ENCODE peak calls at places on chromosome X, in eight cellular contexts. One of them, this sample, is unnamed. For H3K9me3, the result is how much of the 10 kb centered on the place peaks cover.

GRCh38 chrX:101117701-101118100 is 19.7 kb downstream of the CENPI start:
- DNase-seq in heart left ventricle: no peak
- DNase-seq in OCI-LY7: no peak
- DNase-seq in fibroblast of lung: peak
- DNase-seq in Caco-2: no peak
- DNase-seq in breast epithelium: no peak
- DNase-seq in AG04450: peak
- DNase-seq in left ventricle myocardium inferior: no peak
- DNase-seq in this sample: no peak

GRCh38 chrX:120761810-120762209 is 113.9 kb downstream of the CT47B1 start:
- DNase-seq in heart left ventricle: peak
- DNase-seq in OCI-LY7: no peak
- DNase-seq in fibroblast of lung: peak
- DNase-seq in Caco-2: no peak
- DNase-seq in breast epithelium: no peak
- DNase-seq in AG04450: no peak
- DNase-seq in left ventricle myocardium inferior: no peak
- DNase-seq in this sample: no peak

GRCh38 chrX:133992877-133993276 is 7.5 kb upstream of the GPC3 start:
- DNase-seq in heart left ventricle: no peak
- DNase-seq in OCI-LY7: no peak
- DNase-seq in fibroblast of lung: no peak
- DNase-seq in Caco-2: no peak
- DNase-seq in breast epithelium: no peak
- DNase-seq in AG04450: no peak
- DNase-seq in left ventricle myocardium inferior: no peak
- DNase-seq in this sample: no peak

GRCh38 chrX:19785647-19786046 is 101.8 kb downstream of the SH3KBP1 start:
- DNase-seq in heart left ventricle: no peak
- DNase-seq in OCI-LY7: no peak
- DNase-seq in fibroblast of lung: no peak
- DNase-seq in Caco-2: no peak
- DNase-seq in breast epithelium: no peak
- DNase-seq in AG04450: no peak
- DNase-seq in left ventricle myocardium inferior: no peak
- DNase-seq in this sample: no peak

GRCh38 chrX:150525061-150525919 is 43.1 kb upstream of the MTM1 start:
- DNase-seq in heart left ventricle: peak
- DNase-seq in OCI-LY7: no peak
- DNase-seq in fibroblast of lung: no peak
- DNase-seq in Caco-2: no peak
- DNase-seq in breast epithelium: no peak
- DNase-seq in AG04450: no peak
- DNase-seq in left ventricle myocardium inferior: peak
- DNase-seq in this sample: no peak

GRCh38 chrX:14697453-14697852 is 168.1 kb downstream of the GLRA2 start:
- DNase-seq in heart left ventricle: no peak
- DNase-seq in OCI-LY7: peak
- DNase-seq in fibroblast of lung: peak
- DNase-seq in Caco-2: peak
- DNase-seq in breast epithelium: no peak
- DNase-seq in AG04450: no peak
- DNase-seq in left ventricle myocardium inferior: no peak
- DNase-seq in this sample: no peak

GRCh38 chrX:54920610-54921426 is at the start of gene TRO:
- DNase-seq in heart left ventricle: no peak
- DNase-seq in OCI-LY7: no peak
- DNase-seq in fibroblast of lung: peak
- DNase-seq in Caco-2: no peak
- DNase-seq in breast epithelium: no peak
- DNase-seq in AG04450: no peak
- DNase-seq in left ventricle myocardium inferior: no peak
- DNase-seq in this sample: no peak

GRCh38 chrX:133951098-133951497 is 34.3 kb downstream of the GPC3 start:
- DNase-seq in heart left ventricle: no peak
- DNase-seq in OCI-LY7: no peak
- DNase-seq in fibroblast of lung: no peak
- DNase-seq in Caco-2: no peak
- DNase-seq in breast epithelium: no peak
- DNase-seq in AG04450: no peak
- DNase-seq in left ventricle myocardium inferior: no peak
- DNase-seq in this sample: no peak

GRCh38 chrX:24498181-24498580 is 33.1 kb downstream of the PDK3 start:
- DNase-seq in heart left ventricle: no peak
- DNase-seq in OCI-LY7: no peak
- DNase-seq in fibroblast of lung: peak
- DNase-seq in Caco-2: no peak
- DNase-seq in breast epithelium: no peak
- DNase-seq in AG04450: no peak
- DNase-seq in left ventricle myocardium inferior: no peak
- DNase-seq in this sample: peak

GRCh38 chrX:97605271-97605670 is 721.6 kb downstream of the RPA4 start:
- DNase-seq in heart left ventricle: no peak
- DNase-seq in OCI-LY7: no peak
- DNase-seq in fibroblast of lung: no peak
- DNase-seq in Caco-2: no peak
- DNase-seq in breast epithelium: no peak
- DNase-seq in AG04450: no peak
- DNase-seq in left ventricle myocardium inferior: no peak
- DNase-seq in this sample: no peak

GRCh38 chrX:119512145-119512800 is 44.0 kb downstream of the SLC25A5 start:
- DNase-seq in heart left ventricle: peak
- DNase-seq in OCI-LY7: peak
- DNase-seq in fibroblast of lung: peak
- DNase-seq in Caco-2: peak
- DNase-seq in breast epithelium: peak
- DNase-seq in AG04450: peak
- DNase-seq in left ventricle myocardium inferior: peak
- DNase-seq in this sample: no peak

GRCh38 chrX:112784692-112785091 is 55.9 kb downstream of the AMOT start:
- DNase-seq in heart left ventricle: no peak
- DNase-seq in OCI-LY7: no peak
- DNase-seq in fibroblast of lung: no peak
- DNase-seq in Caco-2: no peak
- DNase-seq in breast epithelium: no peak
- DNase-seq in AG04450: no peak
- DNase-seq in left ventricle myocardium inferior: no peak
- DNase-seq in this sample: no peak

GRCh38 chrX:65878456-65878855 is 161.4 kb downstream of the VSIG4 start:
- DNase-seq in heart left ventricle: no peak
- DNase-seq in OCI-LY7: no peak
- DNase-seq in fibroblast of lung: no peak
- DNase-seq in Caco-2: no peak
- DNase-seq in breast epithelium: no peak
- DNase-seq in AG04450: no peak
- DNase-seq in left ventricle myocardium inferior: no peak
- DNase-seq in this sample: no peak

GRCh38 chrX:24513416-24513815 is 48.3 kb downstream of the PDK3 start:
- DNase-seq in heart left ventricle: no peak
- DNase-seq in OCI-LY7: no peak
- DNase-seq in fibroblast of lung: no peak
- DNase-seq in Caco-2: no peak
- DNase-seq in breast epithelium: no peak
- DNase-seq in AG04450: no peak
- DNase-seq in left ventricle myocardium inferior: no peak
- DNase-seq in this sample: no peak

GRCh38 chrX:19670854-19671620 is 155.7 kb upstream of the MAP3K15 start:
- DNase-seq in heart left ventricle: peak
- DNase-seq in OCI-LY7: no peak
- DNase-seq in fibroblast of lung: peak
- DNase-seq in Caco-2: peak
- DNase-seq in breast epithelium: no peak
- DNase-seq in AG04450: peak
- DNase-seq in left ventricle myocardium inferior: peak
- DNase-seq in this sample: no peak

GRCh38 chrX:70134116-70134477 is 850 bp downstream of the IGBP1 start:
- DNase-seq in heart left ventricle: no peak
- DNase-seq in OCI-LY7: no peak
- DNase-seq in fibroblast of lung: peak
- DNase-seq in Caco-2: no peak
- DNase-seq in breast epithelium: no peak
- DNase-seq in AG04450: no peak
- DNase-seq in left ventricle myocardium inferior: no peak
- DNase-seq in this sample: no peak

GRCh38 chrX:126550816-126551215 is 1.8 kb downstream of the DCAF12L1 start:
- DNase-seq in heart left ventricle: no peak
- DNase-seq in OCI-LY7: no peak
- DNase-seq in fibroblast of lung: no peak
- DNase-seq in Caco-2: no peak
- DNase-seq in breast epithelium: no peak
- DNase-seq in AG04450: no peak
- DNase-seq in left ventricle myocardium inferior: no peak
- DNase-seq in this sample: no peak

GRCh38 chrX:25012793-25013592 is 2.8 kb downstream of the ARX start:
- DNase-seq in heart left ventricle: no peak
- DNase-seq in OCI-LY7: no peak
- DNase-seq in fibroblast of lung: no peak
- DNase-seq in Caco-2: no peak
- DNase-seq in breast epithelium: no peak
- DNase-seq in AG04450: no peak
- DNase-seq in left ventricle myocardium inferior: no peak
- DNase-seq in this sample: no peak

GRCh38 chrX:47446431-47446830 is 36.6 kb downstream of the ZNF41 start:
- DNase-seq in heart left ventricle: no peak
- DNase-seq in OCI-LY7: no peak
- DNase-seq in fibroblast of lung: no peak
- DNase-seq in Caco-2: no peak
- DNase-seq in breast epithelium: no peak
- DNase-seq in AG04450: no peak
- DNase-seq in left ventricle myocardium inferior: no peak
- DNase-seq in this sample: no peak
- H3K9me3 ChIP-seq in heart left ventricle: under half
- H3K9me3 ChIP-seq in OCI-LY7: under half
- H3K9me3 ChIP-seq in fibroblast of lung: under half
- H3K9me3 ChIP-seq in Caco-2: under half
- H3K9me3 ChIP-seq in breast epithelium: under half
- H3K9me3 ChIP-seq in AG04450: under half
- H3K9me3 ChIP-seq in left ventricle myocardium inferior: under half
- H3K9me3 ChIP-seq in this sample: under half

GRCh38 chrX:155998116-155998515 is 620 bp downstream of the IL9R start:
- DNase-seq in heart left ventricle: no peak
- DNase-seq in OCI-LY7: no peak
- DNase-seq in fibroblast of lung: no peak
- DNase-seq in Caco-2: no peak
- DNase-seq in breast epithelium: no peak
- DNase-seq in AG04450: no peak
- DNase-seq in left ventricle myocardium inferior: no peak
- DNase-seq in this sample: no peak

GRCh38 chrX:155998761-155999510 is 1.4 kb downstream of the IL9R start:
- DNase-seq in heart left ventricle: no peak
- DNase-seq in OCI-LY7: no peak
- DNase-seq in fibroblast of lung: no peak
- DNase-seq in Caco-2: no peak
- DNase-seq in breast epithelium: no peak
- DNase-seq in AG04450: no peak
- DNase-seq in left ventricle myocardium inferior: no peak
- DNase-seq in this sample: no peak

GRCh38 chrX:155995476-155995875 is 2.0 kb upstream of the IL9R start:
- DNase-seq in heart left ventricle: no peak
- DNase-seq in OCI-LY7: no peak
- DNase-seq in fibroblast of lung: no peak
- DNase-seq in Caco-2: no peak
- DNase-seq in breast epithelium: no peak
- DNase-seq in AG04450: no peak
- DNase-seq in left ventricle myocardium inferior: no peak
- DNase-seq in this sample: no peak

GRCh38 chrX:155997436-155997835 is at the start of gene IL9R:
- DNase-seq in heart left ventricle: no peak
- DNase-seq in OCI-LY7: no peak
- DNase-seq in fibroblast of lung: no peak
- DNase-seq in Caco-2: no peak
- DNase-seq in breast epithelium: no peak
- DNase-seq in AG04450: no peak
- DNase-seq in left ventricle myocardium inferior: no peak
- DNase-seq in this sample: peak

DNA sequence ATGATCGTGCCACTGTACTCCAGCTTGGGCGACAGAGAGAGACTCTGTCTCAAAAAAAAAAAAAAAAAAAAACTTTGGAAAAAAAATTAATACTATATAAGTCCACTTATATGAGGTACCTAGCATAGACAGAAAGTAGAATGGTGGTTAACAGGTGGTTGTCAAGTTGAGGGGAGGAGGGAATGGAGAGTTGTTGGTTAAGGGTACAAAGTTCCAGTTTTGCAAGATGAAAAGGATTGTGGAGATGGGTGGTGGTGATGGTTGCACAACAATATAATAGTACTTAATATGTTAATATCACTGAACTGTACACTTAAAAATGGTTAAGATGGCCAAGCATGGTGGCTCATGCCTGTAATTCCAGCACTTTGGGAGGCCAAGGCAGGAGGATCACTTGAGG is 4.1 kb upstream of the IL9R start:
- DNase-seq in heart left ventricle: no peak
- DNase-seq in OCI-LY7: no peak
- DNase-seq in fibroblast of lung: no peak
- DNase-seq in Caco-2: no peak
- DNase-seq in breast epithelium: no peak
- DNase-seq in AG04450: no peak
- DNase-seq in left ventricle myocardium inferior: no peak
- DNase-seq in this sample: no peak
- H3K9me3 ChIP-seq in heart left ventricle: under half
- H3K9me3 ChIP-seq in OCI-LY7: under half
- H3K9me3 ChIP-seq in fibroblast of lung: under half
- H3K9me3 ChIP-seq in Caco-2: under half
- H3K9me3 ChIP-seq in breast epithelium: under half
- H3K9me3 ChIP-seq in AG04450: under half
- H3K9me3 ChIP-seq in left ventricle myocardium inferior: under half
- H3K9me3 ChIP-seq in this sample: under half

DNA sequence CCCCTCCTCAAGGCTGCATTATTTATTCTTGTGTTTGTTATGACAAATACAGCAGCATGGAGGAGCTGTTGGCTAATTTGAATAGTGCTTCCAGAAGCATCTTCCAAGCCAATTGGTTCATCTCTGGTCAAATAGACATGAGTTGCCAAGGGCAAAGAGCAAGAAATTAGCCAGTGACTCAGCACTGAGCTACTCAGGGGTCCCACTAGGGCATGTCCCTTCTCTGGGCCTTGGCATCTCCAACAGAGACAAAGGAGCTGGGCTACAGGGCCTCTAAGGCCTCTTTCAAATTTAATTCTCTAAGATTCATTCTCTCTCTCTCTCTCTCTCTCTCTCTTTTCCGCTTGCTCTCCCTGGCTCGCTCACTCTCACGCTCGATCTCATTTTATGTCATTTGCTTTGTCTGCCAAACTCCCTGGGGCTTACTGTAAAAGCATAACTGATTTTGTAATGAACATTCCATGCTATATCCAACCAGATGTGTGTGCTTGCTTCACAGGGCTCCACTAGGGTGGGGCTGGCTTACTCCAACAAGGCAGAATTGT is 86.7 kb upstream of the MAGEA4 start:
- DNase-seq in heart left ventricle: no peak
- DNase-seq in OCI-LY7: no peak
- DNase-seq in fibroblast of lung: peak
- DNase-seq in Caco-2: peak
- DNase-seq in breast epithelium: no peak
- DNase-seq in AG04450: peak
- DNase-seq in left ventricle myocardium inferior: no peak
- DNase-seq in this sample: no peak
- H3K9me3 ChIP-seq in heart left ventricle: under half
- H3K9me3 ChIP-seq in OCI-LY7: under half
- H3K9me3 ChIP-seq in fibroblast of lung: under half
- H3K9me3 ChIP-seq in Caco-2: under half
- H3K9me3 ChIP-seq in breast epithelium: under half
- H3K9me3 ChIP-seq in AG04450: under half
- H3K9me3 ChIP-seq in left ventricle myocardium inferior: under half
- H3K9me3 ChIP-seq in this sample: under half

GRCh38 chrX:40831750-40832149 is 96.4 kb upstream of the MED14 start:
- DNase-seq in heart left ventricle: no peak
- DNase-seq in OCI-LY7: no peak
- DNase-seq in fibroblast of lung: no peak
- DNase-seq in Caco-2: no peak
- DNase-seq in breast epithelium: no peak
- DNase-seq in AG04450: no peak
- DNase-seq in left ventricle myocardium inferior: no peak
- DNase-seq in this sample: no peak
- H3K9me3 ChIP-seq in heart left ventricle: under half
- H3K9me3 ChIP-seq in OCI-LY7: under half
- H3K9me3 ChIP-seq in fibroblast of lung: under half
- H3K9me3 ChIP-seq in Caco-2: under half
- H3K9me3 ChIP-seq in breast epithelium: under half
- H3K9me3 ChIP-seq in AG04450: under half
- H3K9me3 ChIP-seq in left ventricle myocardium inferior: under half
- H3K9me3 ChIP-seq in this sample: under half